ENCODE peak calls at places on chromosomes 6 and 20, in five cellular contexts. G is tibial artery, H is fibroblast of the aortic adventitia, V is right lobe of liver, P is fibroblast of pulmonary artery. O is an unnamed sample.

GRCh38 chr20:61520761-61521460 is 268.9 kb downstream of the CDH4 start:
- DNase-seq in G (no peak), H (peak; percentile 56), V (no peak), P (peak; percentile 47), O (no peak)

GRCh38 chr6:111723412-111723970 is 117.8 kb upstream of the TRAF3IP2 start:
- DNase-seq in G (no peak), H (no peak), V (no peak), P (no peak), O (no peak)

GRCh38 chr20:3972161-3972560 is 43.2 kb downstream of the RNF24 start:
- DNase-seq in G (no peak), H (no peak), V (no peak), P (no peak), O (no peak)

GRCh38 chr6:50843842-50844241 is 25.2 kb downstream of the TFAP2B start:
- DNase-seq in G (no peak), H (no peak), V (no peak), P (no peak), O (no peak)

GRCh38 chr6:50840112-50840813 is 21.6 kb downstream of the TFAP2B start:
- DNase-seq in G (no peak), H (no peak), V (no peak), P (no peak), O (no peak)

GRCh38 chr6:31821301-31822037 is 6.1 kb upstream of the HSPA1B start:
- DNase-seq in G (peak; percentile 68), H (no peak), V (peak; percentile 74), P (peak; percentile 43), O (peak; percentile 80)

GRCh38 chr6:45675634-45676033 is 297.9 kb upstream of the SUPT3H start:
- DNase-seq in G (no peak), H (no peak), V (no peak), P (no peak), O (no peak)

GRCh38 chr20:35269055-35269781 is 8.7 kb downstream of the MMP24OS start:
- DNase-seq in G (peak; percentile 44), H (peak; percentile 64), V (peak; percentile 71), P (peak; percentile 72), O (peak; percentile 73)

GRCh38 chr6:165049362-165049761 is 260.0 kb downstream of the C6orf118 start:
- DNase-seq in G (no peak), H (no peak), V (peak; percentile 75), P (peak; percentile 30), O (peak; percentile 54)

GRCh38 chr20:44414808-44415207 is 59.3 kb downstream of the HNF4A start:
- DNase-seq in G (no peak), H (no peak), V (no peak), P (no peak), O (no peak)

GRCh38 chr20:35077341-35077740 is 15.3 kb downstream of the TRPC4AP start:
- DNase-seq in G (no peak), H (no peak), V (no peak), P (no peak), O (no peak)

GRCh38 chr6:1313364-1313754 is 1.5 kb downstream of the FOXQ1 start:
- DNase-seq in G (no peak), H (no peak), V (no peak), P (no peak), O (no peak)

GRCh38 chr6:106026748-106027147 is 59.4 kb upstream of the PRDM1 start:
- DNase-seq in G (no peak), H (no peak), V (no peak), P (no peak), O (peak; percentile 15)

GRCh38 chr6:75436869-75437268 is 56.7 kb downstream of the FILIP1 start:
- DNase-seq in G (peak; percentile 60), H (peak; percentile 53), V (no peak), P (no peak), O (no peak)

GRCh38 chr20:3563548-3564177 is 92.8 kb downstream of the ATRN start:
- DNase-seq in G (no peak), H (peak; percentile 71), V (no peak), P (peak; percentile 72), O (peak; percentile 9)

GRCh38 chr6:133895573-133896343 is 6.8 kb downstream of the TCF21 start:
- DNase-seq in G (no peak), H (peak; percentile 48), V (no peak), P (peak; percentile 45), O (no peak)

GRCh38 chr20:50434653-50435396 is 75.4 kb upstream of the PTPN1 start:
- DNase-seq in G (no peak), H (peak; percentile 63), V (no peak), P (peak; percentile 87), O (no peak)

GRCh38 chr20:29298759-29299613 is 1958.5 kb upstream of the DEFB115 start:
- DNase-seq in G (no peak), H (peak; percentile 27), V (no peak), P (peak; percentile 8), O (no peak)

GRCh38 chr6:154874684-154875594 is 120.2 kb upstream of the TIAM2 start:
- DNase-seq in G (no peak), H (no peak), V (no peak), P (no peak), O (no peak)

GRCh38 chr20:35739294-35740163 is 2.5 kb downstream of the RBM39 start:
- DNase-seq in G (no peak), H (peak; percentile 56), V (no peak), P (peak; percentile 61), O (no peak)

DNA sequence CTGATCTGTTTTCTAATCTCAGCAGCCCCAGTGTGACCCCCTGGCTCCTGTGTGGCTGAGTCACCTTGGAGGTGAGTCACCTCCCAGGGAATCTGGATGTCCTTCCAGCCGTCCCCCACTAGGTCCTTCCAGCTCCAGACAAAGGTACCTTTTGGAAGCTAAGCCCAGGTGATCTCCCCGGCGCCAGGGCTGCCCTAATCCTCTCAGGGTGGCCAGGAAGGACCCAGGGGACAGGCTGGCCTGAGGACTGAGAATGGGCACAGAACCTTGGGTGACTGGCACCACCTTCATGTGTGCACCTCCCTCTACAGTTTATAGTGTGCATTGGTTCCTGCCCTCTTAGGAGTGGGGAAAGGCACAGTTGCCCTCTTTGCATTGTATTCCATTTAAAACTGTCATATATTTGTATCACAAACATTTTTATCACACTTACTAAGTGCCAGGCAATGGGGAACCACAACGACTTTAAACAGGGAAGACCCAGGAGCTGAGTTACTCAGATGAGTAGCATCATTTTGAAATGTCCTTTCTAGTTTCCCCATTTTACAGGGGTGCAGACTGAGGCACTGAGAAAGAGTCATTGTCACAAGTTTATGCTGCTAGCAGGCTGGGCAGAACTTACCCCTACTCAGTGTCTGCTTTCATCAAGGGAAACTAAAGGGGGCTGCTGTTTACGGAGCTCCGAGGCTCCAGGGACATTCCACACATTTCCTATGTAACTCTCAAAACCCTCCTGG is 2.6 kb upstream of the BPIFB4 start:
- DNase-seq in G (no peak), H (no peak), V (no peak), P (no peak), O (peak; percentile 26)
- TF ChIP-seq CTCF in G (no peak), H (no peak), V (peak; percentile 27), P (peak; percentile 13), O (peak; percentile 27)

GRCh38 chr6:47230579-47230978 is 79.1 kb downstream of the TNFRSF21 start:
- DNase-seq in G (no peak), H (no peak), V (no peak), P (no peak), O (no peak)
- TF ChIP-seq CTCF in G (no peak), H (no peak), V (no peak), P (no peak), O (no peak)

GRCh38 chr6:108164537-108164814 is 1.3 kb upstream of the NR2E1 start:
- DNase-seq in G (no peak), H (no peak), V (no peak), P (no peak), O (no peak)

GRCh38 chr6:108167449-108167903 is 1.7 kb downstream of the NR2E1 start:
- DNase-seq in G (no peak), H (no peak), V (no peak), P (no peak), O (peak; percentile 12)

GRCh38 chr6:108166664-108167448 is 1.0 kb downstream of the NR2E1 start:
- DNase-seq in G (no peak), H (no peak), V (no peak), P (no peak), O (peak; percentile 11)

GRCh38 chr6:108164815-108165706 is 761 bp upstream of the NR2E1 start:
- DNase-seq in G (no peak), H (no peak), V (no peak), P (no peak), O (no peak)

GRCh38 chr6:108165714-108166663 is at the start of gene NR2E1:
- DNase-seq in G (no peak), H (peak; percentile 18), V (no peak), P (no peak), O (peak; percentile 14)
- TF ChIP-seq CTCF in G (no peak), H (no peak), V (no peak), P (no peak), O (no peak)

GRCh38 chr6:144162977-144163376 is 12.7 kb downstream of the STX11 start:
- DNase-seq in G (no peak), H (no peak), V (no peak), P (no peak), O (no peak)
- TF ChIP-seq CTCF in G (no peak), H (no peak), V (no peak), P (no peak), O (no peak)

O was measured in activated CD8-positive, alpha-beta T cell treated with anti-CD3 and anti-CD28 coated beads for 36 hours.